ENCODE peak calls at places on chromosomes 3 and 15, in four cellular contexts. U, V, G and P are unnamed samples.

GRCh38 chr3:178658694-178659315 is 122.6 kb downstream of the KCNMB2 start:
- DNase-seq in G (no peak), U (no peak), V (no peak), P (no peak)

GRCh38 chr15:88834211-88834812 is 31.1 kb downstream of the ACAN start:
- DNase-seq in V (no peak), G (peak; percentile 46), U (peak; percentile 49), P (peak; percentile 31)

GRCh38 chr3:22608721-22609120 is 594.4 kb upstream of the UBE2E2 start:
- DNase-seq in U (no peak), V (no peak), G (no peak), P (no peak)

GRCh38 chr3:146968204-146968651 is 363.1 kb upstream of the PLSCR5 start:
- DNase-seq in V (no peak), U (no peak), G (no peak), P (peak; percentile 87)

GRCh38 chr3:131349946-131350347 is 31.6 kb upstream of the NUDT16 start:
- DNase-seq in V (no peak), G (no peak), U (no peak), P (peak; percentile 45)

GRCh38 chr3:104005815-104006214 is 1360.9 kb upstream of the ALCAM start:
- DNase-seq in V (no peak), U (no peak), G (no peak), P (no peak)

GRCh38 chr3:31369637-31370036 is 163.1 kb upstream of the STT3B start:
- DNase-seq in G (no peak), U (no peak), V (no peak), P (no peak)

GRCh38 chr15:65525622-65526021 is 4.6 kb upstream of the HACD3 start:
- DNase-seq in G (peak; percentile 27), V (peak; percentile 48), U (no peak), P (peak; percentile 38)

GRCh38 chr15:76517910-76518309 is 181.3 kb downstream of the ISL2 start:
- DNase-seq in U (no peak), G (no peak), V (no peak), P (peak; percentile 2)

GRCh38 chr3:129651316-129652202 is 45.1 kb upstream of the PLXND1 start:
- DNase-seq in V (no peak), U (no peak), G (peak; percentile 16), P (peak; percentile 97)

GRCh38 chr3:85560088-85560790 is 601.5 kb downstream of the CADM2 start:
- DNase-seq in V (no peak), U (no peak), G (peak; percentile 61), P (no peak)

GRCh38 chr15:89790206-89790605 is 14.1 kb downstream of the MESP2 start:
- DNase-seq in G (no peak), U (no peak), V (no peak), P (no peak)

GRCh38 chr3:44072601-44073540 is 168.8 kb upstream of the TOPAZ1 start:
- DNase-seq in U (no peak), G (no peak), V (no peak), P (no peak)

GRCh38 chr3:20984594-20985207 is 766.3 kb downstream of the ZNF385D start:
- DNase-seq in V (peak; percentile 78), G (no peak), U (no peak), P (no peak)

GRCh38 chr15:51853987-51854386 is 24.5 kb downstream of the TMOD3 start:
- DNase-seq in G (no peak), V (no peak), U (no peak), P (no peak)

GRCh38 chr15:73926191-73927002 is at the start of gene LOXL1:
- DNase-seq in G (peak; percentile 22), V (peak; percentile 11), U (peak; percentile 61), P (peak; percentile 79)

GRCh38 chr15:36415643-36416042 is 163.8 kb upstream of the CDIN1 start:
- DNase-seq in V (no peak), G (no peak), U (no peak), P (peak; percentile 71)

GRCh38 chr3:114745322-114746240 is 401.5 kb downstream of the ZBTB20 start:
- DNase-seq in V (no peak), U (no peak), G (no peak), P (peak; percentile 65)

GRCh38 chr3:138686771-138687221 is 78.2 kb downstream of the FAIM start:
- DNase-seq in G (no peak), V (no peak), U (no peak), P (peak; percentile 22)

GRCh38 chr3:161197855-161198836 is 23.0 kb upstream of the NMD3 start:
- DNase-seq in V (no peak), G (no peak), U (no peak), P (peak; percentile 5)

GRCh38 chr3:47005212-47006144 is 26.0 kb downstream of the NBEAL2 start:
- DNase-seq in V (no peak), G (no peak), U (no peak), P (no peak)

GRCh38 chr3:24316887-24317383 is 177.7 kb downstream of the THRB start:
- DNase-seq in V (no peak), U (no peak), G (no peak), P (no peak)

GRCh38 chr15:76398702-76399101 is 62.1 kb downstream of the ISL2 start:
- DNase-seq in U (no peak), V (no peak), G (no peak), P (no peak)

GRCh38 chr3:127929818-127930217 is 14.8 kb downstream of the KBTBD12 start:
- DNase-seq in U (no peak), G (no peak), V (no peak), P (peak; percentile 14)

GRCh38 chr3:159787191-159787590 is 201.4 kb upstream of the IL12A start:
- DNase-seq in U (no peak), V (no peak), G (no peak), P (peak; percentile 76)

GRCh38 chr15:92819312-92820232 is 80.6 kb upstream of the CHD2 start:
- DNase-seq in G (no peak), V (peak; percentile 50), U (no peak), P (peak; percentile 51)

GRCh38 chr3:195880037-195880431 is 28.3 kb downstream of the TNK2 start:
- DNase-seq in U (no peak), G (no peak), V (no peak), P (no peak)

GRCh38 chr15:28267727-28268126 is 54.3 kb downstream of the HERC2 start:
- DNase-seq in U (no peak), G (no peak), V (no peak), P (no peak)

GRCh38 chr3:55585856-55586255 is 98.8 kb upstream of the WNT5A start:
- DNase-seq in G (no peak), V (no peak), U (no peak), P (no peak)

GRCh38 chr3:71111784-71112440 is 471.6 kb downstream of the FOXP1 start:
- DNase-seq in U (no peak), V (no peak), G (no peak), P (peak; percentile 72)